ENCODE peak calls at places on chromosomes 1 and 21, in six cellular contexts. W, I, D, Q, X and G are unnamed samples.

GRCh38 chr1:32759521-32759980 is 57.0 kb upstream of the SYNC start:
- DNase-seq in I (peak), X (no peak), W (no peak), D (no peak), Q (peak), G (no peak)

GRCh38 chr1:8155528-8156186 is 129.5 kb upstream of the ERRFI1 start:
- DNase-seq in Q (peak), W (no peak), I (no peak), X (no peak), D (no peak), G (no peak)

GRCh38 chr1:1911390-1912041 is 3.5 kb upstream of the CALML6 start:
- DNase-seq in I (peak), W (no peak), Q (no peak), D (no peak), X (peak), G (no peak)

GRCh38 chr1:162928141-162928540 is 67.2 kb upstream of the CCDC190 start:
- DNase-seq in W (no peak), D (no peak), Q (no peak), X (no peak), I (no peak), G (no peak)

GRCh38 chr1:73040811-73041210 is 758.5 kb upstream of the NEGR1 start:
- DNase-seq in D (no peak), Q (no peak), X (no peak), W (no peak), I (no peak), G (no peak)

GRCh38 chr1:108503062-108503740 is 53.1 kb downstream of the NBPF6 start:
- DNase-seq in Q (peak), X (no peak), I (no peak), W (peak), D (no peak), G (no peak)

GRCh38 chr21:36729301-36729970 is 30.5 kb downstream of the SIM2 start:
- DNase-seq in D (no peak), X (no peak), I (no peak), Q (no peak), W (no peak), G (no peak)

GRCh38 chr1:180923024-180923841 is 10.5 kb downstream of the KIAA1614 start:
- DNase-seq in D (no peak), X (no peak), I (no peak), W (no peak), Q (peak), G (no peak)

GRCh38 chr1:170114916-170115315 is 30.8 kb upstream of the NTMT2 start:
- DNase-seq in D (no peak), X (no peak), I (no peak), W (no peak), Q (no peak), G (no peak)

GRCh38 chr1:39976732-39977131 is 21.8 kb downstream of the MFSD2A start:
- DNase-seq in I (no peak), Q (peak), D (no peak), X (no peak), W (no peak), G (no peak)

GRCh38 chr1:15282810-15283474 is 35.9 kb downstream of the FHAD1 start:
- DNase-seq in X (no peak), I (no peak), D (no peak), Q (no peak), W (no peak), G (no peak)

GRCh38 chr1:9687876-9688582 is 36.5 kb downstream of the PIK3CD start:
- DNase-seq in I (peak), Q (no peak), W (no peak), D (no peak), X (peak), G (no peak)

GRCh38 chr1:3145489-3146325 is 76.7 kb downstream of the PRDM16 start:
- DNase-seq in X (no peak), Q (no peak), I (no peak), D (no peak), W (no peak), G (no peak)

GRCh38 chr1:179731643-179732042 is 11.4 kb upstream of the FAM163A start:
- DNase-seq in W (no peak), Q (no peak), D (no peak), I (no peak), X (no peak), G (no peak)

GRCh38 chr1:91830242-91831131 is 55.5 kb downstream of the TGFBR3 start:
- DNase-seq in W (peak), X (peak), Q (peak), I (peak), D (no peak), G (peak)

GRCh38 chr1:222064388-222065201 is 322.7 kb upstream of the DUSP10 start:
- DNase-seq in W (no peak), D (peak), I (no peak), X (no peak), Q (no peak), G (no peak)

GRCh38 chr1:196685506-196685905 is 33.7 kb downstream of the CFH start:
- DNase-seq in W (no peak), I (no peak), D (no peak), X (no peak), Q (no peak), G (no peak)

GRCh38 chr1:241391926-241392710 is 35.1 kb upstream of the RGS7 start:
- DNase-seq in I (no peak), D (peak), X (no peak), Q (no peak), W (no peak), G (no peak)

GRCh38 chr1:42735477-42736105 is 4.4 kb downstream of the CLDN19 start:
- DNase-seq in X (no peak), D (peak), I (peak), Q (no peak), W (no peak), G (no peak)

GRCh38 chr21:30234050-30234449 is 18.2 kb upstream of the CLDN8 start:
- DNase-seq in Q (no peak), D (no peak), I (peak), W (no peak), X (no peak), G (no peak)

GRCh38 chr1:31625561-31626272 is 8.2 kb downstream of the HCRTR1 start:
- DNase-seq in X (no peak), W (no peak), Q (no peak), I (no peak), D (no peak), G (no peak)

GRCh38 chr1:53074313-53075154 is 12.5 kb downstream of the PODN start:
- DNase-seq in I (peak), Q (no peak), X (peak), D (no peak), W (no peak), G (peak)

GRCh38 chr1:73359001-73359400 is 839.0 kb downstream of the LRRIQ3 start:
- DNase-seq in W (no peak), D (no peak), X (no peak), I (no peak), Q (no peak), G (no peak)

GRCh38 chr1:32063261-32063681 is 9.5 kb upstream of the TMEM39B start:
- DNase-seq in X (no peak), Q (peak), D (no peak), I (no peak), W (peak), G (no peak)

GRCh38 chr1:153658400-153659174 is at the start of gene SNAPIN:
- DNase-seq in Q (peak), I (peak), D (peak), W (peak), X (peak), G (peak)

GRCh38 chr21:42343101-42343500 is 7.7 kb downstream of the TFF2 start:
- DNase-seq in D (no peak), I (no peak), W (no peak), Q (no peak), X (no peak), G (no peak)

GRCh38 chr1:2496087-2496622 is 20.1 kb downstream of the PLCH2 start:
- DNase-seq in W (no peak), X (no peak), Q (peak), D (no peak), I (peak), G (no peak)

GRCh38 chr1:66402194-66402593 is 131.8 kb upstream of the SGIP1 start:
- DNase-seq in D (no peak), Q (no peak), W (no peak), I (peak), X (peak), G (peak)

GRCh38 chr1:107264561-107264960 is 123.7 kb downstream of the NTNG1 start:
- DNase-seq in D (no peak), Q (no peak), W (no peak), X (no peak), I (no peak), G (no peak)

DNA sequence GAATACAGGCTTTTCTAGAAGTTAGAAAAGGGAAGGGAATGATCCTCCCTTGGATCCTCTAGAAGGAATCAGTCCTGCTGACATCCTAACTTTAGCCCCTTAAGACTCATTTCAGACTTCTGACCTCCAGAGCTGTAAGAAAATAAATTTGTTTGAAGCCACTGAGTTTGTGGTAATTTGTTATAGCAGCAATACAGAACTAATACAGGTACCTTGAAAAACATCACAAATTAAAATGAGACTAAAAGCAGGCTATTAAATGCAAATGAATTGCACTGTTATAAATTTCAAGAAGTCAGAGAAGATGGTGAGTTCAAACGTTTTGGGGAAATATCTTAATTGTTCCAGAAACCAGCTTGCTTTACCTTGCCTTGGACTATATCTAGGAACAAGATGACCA is 6.3 kb downstream of the LCA5L start:
- DNase-seq in X (no peak), I (no peak), D (no peak), W (no peak), Q (no peak), G (no peak)
- TF ChIP-seq POLR2A in X (no peak), I (no peak), D (no peak), W (no peak), Q (no peak), G (no peak)

GRCh38 chr1:58391514-58391913 is 155.0 kb downstream of the OMA1 start:
- DNase-seq in Q (no peak), D (peak), X (no peak), W (no peak), I (no peak), G (no peak)

GRCh38 chr1:58390051-58390450 is 156.5 kb downstream of the OMA1 start:
- DNase-seq in Q (no peak), W (no peak), I (no peak), X (no peak), D (no peak), G (no peak)

GRCh38 chr1:58391056-58391455 is 155.5 kb downstream of the OMA1 start:
- DNase-seq in D (peak), X (no peak), Q (no peak), W (no peak), I (no peak), G (no peak)

GRCh38 chr1:58395355-58395754 is 151.2 kb downstream of the OMA1 start:
- DNase-seq in W (peak), D (no peak), Q (peak), I (no peak), X (no peak), G (no peak)

DNA sequence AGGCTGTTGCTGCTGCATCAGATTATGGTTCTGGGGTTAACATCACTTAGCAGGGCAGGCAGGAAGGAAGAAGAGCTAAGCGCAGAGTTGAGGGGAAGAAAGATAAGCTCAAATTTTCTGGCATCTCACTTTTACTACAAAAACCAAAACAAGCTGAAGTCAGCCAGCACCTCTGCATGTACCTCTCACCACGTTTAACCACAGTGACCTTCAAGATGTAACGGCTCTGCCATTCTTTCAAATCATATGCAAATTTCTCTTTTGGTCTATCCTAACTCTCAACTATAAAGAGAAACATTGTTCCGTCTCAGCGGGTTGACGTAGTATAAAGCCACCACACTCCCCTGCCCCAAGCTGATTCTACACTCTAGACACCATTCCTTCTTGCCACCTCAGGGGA is 154.4 kb downstream of the OMA1 start:
- DNase-seq in D (no peak), I (no peak), X (no peak), W (no peak), Q (no peak), G (no peak)
- H3K27ac ChIP-seq in D (no peak), I (no peak), X (no peak), W (no peak), Q (no peak), G (no peak)

GRCh38 chr1:24018611-24019580 is 38.8 kb upstream of the SRSF10 start:
- DNase-seq in Q (peak), X (peak), W (peak), D (peak), I (peak), G (peak)
- TF ChIP-seq EP300 in Q (peak), X (peak), W (no peak), D (no peak), I (peak), G (peak)

GRCh38 chr1:16393255-16394177 is 26.5 kb downstream of the SZRD1 start:
- DNase-seq in W (no peak), I (no peak), Q (no peak), D (no peak), X (no peak), G (no peak)
- TF ChIP-seq POLR2A in W (no peak), I (no peak), Q (no peak), D (no peak), X (no peak), G (no peak)

GRCh38 chr1:116256875-116257823 is 115.9 kb upstream of the ATP1A1 start:
- DNase-seq in Q (no peak), D (no peak), X (no peak), W (no peak), I (peak), G (no peak)
- H3K27ac ChIP-seq in Q (no peak), D (no peak), X (no peak), W (no peak), I (peak), G (no peak)

DNA sequence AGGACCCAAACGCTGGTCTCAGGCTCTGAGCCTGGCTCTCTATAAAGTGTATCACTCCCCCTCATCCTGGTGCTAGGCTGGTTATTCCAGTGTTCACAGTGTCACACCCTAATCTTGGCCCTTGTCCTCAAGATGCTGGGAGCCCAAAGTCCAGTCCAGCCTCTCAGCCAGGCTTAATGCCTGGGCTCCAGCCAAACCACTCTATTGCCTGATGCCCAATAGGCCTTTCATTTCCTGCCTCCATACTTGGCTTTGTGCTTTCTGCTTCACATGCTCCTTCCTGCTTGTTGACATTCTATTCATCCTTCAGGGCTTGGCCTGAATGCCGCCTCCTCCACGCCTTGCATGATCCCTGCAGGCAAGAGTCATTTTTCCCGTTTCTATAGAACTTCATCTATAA is 1.7 kb downstream of the KLHDC8A start:
- DNase-seq in I (peak), W (no peak), D (no peak), X (no peak), Q (no peak), G (no peak)
- TF ChIP-seq EP300 in I (no peak), W (no peak), D (no peak), X (no peak), Q (no peak), G (peak)

DNA sequence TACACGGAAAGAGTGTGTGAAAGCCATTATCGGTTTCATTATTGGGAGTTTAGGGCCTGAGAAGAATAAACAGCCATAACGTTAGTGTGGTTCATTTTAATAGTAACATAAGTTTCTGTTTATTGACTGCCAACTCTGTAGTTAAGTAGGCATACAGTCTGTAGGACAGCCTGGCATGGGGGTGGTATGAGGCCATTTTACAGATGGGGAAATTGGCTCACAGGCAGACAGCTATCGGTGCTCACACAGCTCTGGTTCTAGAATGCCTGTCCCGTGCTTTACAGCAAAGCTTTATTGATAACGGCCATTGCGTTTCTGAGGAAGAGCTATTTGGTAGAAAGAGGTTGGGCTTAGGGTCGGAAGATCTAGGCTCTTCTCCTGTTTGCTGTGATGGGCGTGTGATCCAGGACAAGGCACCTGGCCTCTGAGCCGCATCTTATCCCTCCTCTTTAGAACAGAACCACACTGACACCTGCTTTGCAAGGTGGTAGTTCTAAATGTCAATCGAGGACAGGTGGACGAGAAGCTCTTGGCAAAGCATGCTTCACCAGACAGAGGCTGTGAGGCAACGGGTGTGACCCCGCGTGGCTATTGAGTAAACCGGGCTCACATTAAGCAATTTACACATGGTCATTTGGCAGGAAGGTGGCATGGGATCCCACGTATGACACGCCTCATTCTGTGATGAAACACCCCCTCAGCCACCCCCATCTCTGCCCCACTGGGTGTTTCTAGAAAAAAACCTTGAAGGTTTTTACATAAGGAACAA is 14.9 kb downstream of the ETS2 start:
- DNase-seq in I (peak), D (no peak), X (no peak), W (no peak), Q (no peak), G (no peak)
- TF ChIP-seq POLR2A in I (no peak), D (no peak), X (no peak), W (no peak), Q (no peak), G (no peak)

GRCh38 chr21:38924954-38925353 is 119.2 kb downstream of the ETS2 start:
- DNase-seq in D (no peak), W (no peak), X (no peak), Q (no peak), I (no peak), G (no peak)
- H3K27ac ChIP-seq in D (peak), W (no peak), X (peak), Q (no peak), I (peak), G (peak)

GRCh38 chr1:17232759-17233661 is 15.9 kb upstream of the PADI3 start:
- DNase-seq in I (peak), D (no peak), Q (no peak), X (no peak), W (peak), G (no peak)

GRCh38 chr1:17234405-17234804 is 14.5 kb upstream of the PADI3 start:
- DNase-seq in Q (no peak), X (no peak), D (no peak), I (no peak), W (no peak), G (no peak)

GRCh38 chr1:17230671-17231310 is 18.1 kb upstream of the PADI3 start:
- DNase-seq in W (no peak), X (no peak), Q (no peak), I (no peak), D (no peak), G (no peak)

GRCh38 chr1:17235135-17235880 is 13.6 kb upstream of the PADI3 start:
- DNase-seq in W (no peak), D (no peak), I (no peak), X (no peak), Q (no peak), G (no peak)

GRCh38 chr1:17233675-17234074 is 15.2 kb upstream of the PADI3 start:
- DNase-seq in X (peak), Q (no peak), D (no peak), W (peak), I (peak), G (peak)
- TF ChIP-seq EP300 in X (no peak), Q (no peak), D (no peak), W (peak), I (no peak), G (no peak)